ENCODE peak calls at places on chromosome 3, in five cellular contexts. I is H9, H is neuronal stem cell, E is trophoblast cell, W is H1. T is an unnamed sample.

GRCh38 chr3:56858331-56858730 is 56.6 kb upstream of the ARHGEF3 start:
- DNase-seq in I (no peak), H (no peak), E (no peak), W (no peak), T (no peak)

GRCh38 chr3:108804437-108804836 is 18.1 kb upstream of the TRAT1 start:
- DNase-seq in I (no peak), H (no peak), E (peak; percentile 5), W (no peak), T (no peak)

GRCh38 chr3:55966566-55966965 is 479.5 kb upstream of the WNT5A start:
- DNase-seq in I (no peak), H (no peak), E (peak; percentile 3), W (no peak), T (no peak)

GRCh38 chr3:112375117-112375516 is 42.2 kb downstream of the CD200 start:
- DNase-seq in I (no peak), H (no peak), E (no peak), W (no peak), T (no peak)

GRCh38 chr3:115550285-115550741 is 73.0 kb upstream of the GAP43 start:
- DNase-seq in I (no peak), H (no peak), E (no peak), W (no peak), T (peak; percentile 8)

GRCh38 chr3:11613851-11614491 is 29.7 kb downstream of the VGLL4 start:
- DNase-seq in I (no peak), H (no peak), E (no peak), W (no peak), T (no peak)

GRCh38 chr3:171908731-171909130 is 65.6 kb downstream of the TMEM212 start:
- DNase-seq in I (no peak), H (no peak), E (no peak), W (no peak), T (no peak)

GRCh38 chr3:38039101-38039898 is at the start of gene DLEC1:
- DNase-seq in I (peak; percentile 87), H (peak; percentile 64), E (peak; percentile 65), W (peak; percentile 85), T (peak; percentile 69)

GRCh38 chr3:51637941-51638471 is 33.0 kb upstream of the TEX264 start:
- DNase-seq in I (peak; percentile 83), H (peak; percentile 17), E (peak; percentile 83), W (peak; percentile 67), T (peak; percentile 74)

GRCh38 chr3:53236112-53236841 is 19.5 kb downstream of the TKT start:
- DNase-seq in I (peak; percentile 66), H (no peak), E (peak; percentile 85), W (no peak), T (peak; percentile 91)

GRCh38 chr3:40476478-40477470 is at the start of gene ZNF619:
- DNase-seq in I (peak; percentile 66), H (peak; percentile 58), E (peak; percentile 70), W (peak; percentile 80), T (peak; percentile 82)

GRCh38 chr3:103195201-103195600 is 760.4 kb downstream of the ZPLD1 start:
- DNase-seq in I (no peak), H (no peak), E (no peak), W (no peak), T (no peak)

GRCh38 chr3:168071535-168071934 is 24.2 kb downstream of the GOLIM4 start:
- DNase-seq in I (no peak), H (no peak), E (peak; percentile 90), W (no peak), T (peak; percentile 80)

GRCh38 chr3:193590088-193590856 is 2.7 kb upstream of the OPA1 start:
- DNase-seq in I (no peak), H (no peak), E (no peak), W (no peak), T (peak; percentile 84)

GRCh38 chr3:23546186-23546585 is 259.6 kb upstream of the UBE2E1 start:
- DNase-seq in I (no peak), H (no peak), E (peak; percentile 53), W (no peak), T (no peak)

GRCh38 chr3:125141596-125142417 is 70.7 kb downstream of the SLC12A8 start:
- DNase-seq in I (peak; percentile 77), H (no peak), E (peak; percentile 92), W (peak; percentile 81), T (no peak)

GRCh38 chr3:24348348-24348747 is 146.3 kb downstream of the THRB start:
- DNase-seq in I (no peak), H (no peak), E (no peak), W (no peak), T (no peak)

GRCh38 chr3:108780235-108780634 is 23.0 kb upstream of the RETNLB start:
- DNase-seq in I (no peak), H (no peak), E (no peak), W (no peak), T (no peak)

GRCh38 chr3:52005571-52005986 is 9.9 kb upstream of the RPL29 start:
- DNase-seq in I (peak; percentile 84), H (no peak), E (no peak), W (peak; percentile 75), T (peak; percentile 61)

GRCh38 chr3:101061312-101061711 is 68.1 kb upstream of the ABI3BP start:
- DNase-seq in I (no peak), H (no peak), E (no peak), W (no peak), T (no peak)

GRCh38 chr3:162719684-162720341 is 1223.2 kb downstream of the OTOL1 start:
- DNase-seq in I (no peak), H (no peak), E (peak; percentile 2), W (no peak), T (peak; percentile 84)

GRCh38 chr3:128416578-128417150 is 50.0 kb downstream of the DNAJB8 start:
- DNase-seq in I (no peak), H (no peak), E (peak; percentile 98), W (no peak), T (peak; percentile 85)

GRCh38 chr3:108234387-108234957 is 12.2 kb upstream of the IFT57 start:
- DNase-seq in I (no peak), H (no peak), E (no peak), W (no peak), T (no peak)

GRCh38 chr3:134008630-134009156 is 21.0 kb downstream of the SLCO2A1 start:
- DNase-seq in I (no peak), H (no peak), E (peak; percentile 89), W (no peak), T (peak; percentile 48)

GRCh38 chr3:147652682-147653081 is 243.5 kb downstream of the ZIC1 start:
- DNase-seq in I (no peak), H (no peak), E (peak; percentile 22), W (no peak), T (no peak)

GRCh38 chr3:11591401-11592266 is 52.1 kb downstream of the VGLL4 start:
- DNase-seq in I (peak; percentile 54), H (peak; percentile 90), E (no peak), W (no peak), T (peak; percentile 85)

GRCh38 chr3:101676765-101677435 is at the start of gene ZBTB11:
- DNase-seq in I (peak; percentile 99), H (peak; percentile 100), E (peak; percentile 100), W (peak; percentile 100), T (peak; percentile 100)

GRCh38 chr3:58048301-58048700 is 40.1 kb downstream of the FLNB start:
- DNase-seq in I (no peak), H (no peak), E (peak; percentile 92), W (no peak), T (peak; percentile 59)

GRCh38 chr3:114350271-114350670 is 56.4 kb downstream of the TIGIT start:
- DNase-seq in I (no peak), H (no peak), E (no peak), W (no peak), T (no peak)

GRCh38 chr3:52650437-52650836 is 35.3 kb downstream of the PBRM1 start:
- DNase-seq in I (no peak), H (no peak), E (peak; percentile 73), W (no peak), T (no peak)

GRCh38 chr3:46212101-46212500 is 4.0 kb upstream of the CCR1 start:
- DNase-seq in I (no peak), H (no peak), E (no peak), W (no peak), T (no peak)

GRCh38 chr3:69747511-69748248 is 8.4 kb downstream of the MITF start:
- DNase-seq in I (no peak), H (no peak), E (no peak), W (no peak), T (peak; percentile 74)

GRCh38 chr3:150292891-150293290 is 115.2 kb upstream of the TSC22D2 start:
- DNase-seq in I (no peak), H (no peak), E (peak; percentile 93), W (no peak), T (peak; percentile 63)

GRCh38 chr3:88141458-88142083 is 8.2 kb upstream of the C3orf38 start:
- DNase-seq in I (no peak), H (no peak), E (peak; percentile 31), W (no peak), T (peak; percentile 60)

DNA sequence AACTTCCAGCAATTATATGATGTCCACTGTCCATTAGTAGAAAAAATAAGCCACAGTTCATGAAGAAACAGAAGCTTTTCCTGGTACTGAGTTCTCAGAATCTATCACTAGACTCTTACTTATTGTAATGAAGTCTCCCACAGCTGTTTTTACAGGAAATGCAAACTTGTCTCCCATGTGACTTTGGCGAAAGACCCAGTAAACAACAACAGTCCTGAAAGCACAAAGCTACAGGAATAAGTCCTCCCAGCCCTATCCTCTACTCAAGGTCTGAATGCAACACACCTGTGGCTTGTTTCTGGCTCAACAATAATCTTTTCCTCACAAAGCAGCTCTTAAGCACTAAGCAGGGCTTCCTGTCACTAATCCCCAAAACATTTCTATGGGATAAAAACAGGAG is 55.8 kb downstream of the EOMES start:
- DNase-seq in I (peak; percentile 49), H (peak; percentile 6), E (no peak), W (no peak), T (peak; percentile 13)
- H3K9ac ChIP-seq in I (peak overlapping the region; percentile 46), H (no peak overlapping the region), E (no peak overlapping the region), W (peak overlapping the region; percentile 25), T (peak overlapping the region; percentile 21)

GRCh38 chr3:190048831-190049541 is 71.7 kb downstream of the P3H2 start:
- DNase-seq in I (no peak), H (no peak), E (no peak), W (no peak), T (peak; percentile 70)
- H2BK12ac ChIP-seq in I (no peak overlapping the region), H (no peak overlapping the region), E (no peak overlapping the region), W (no peak overlapping the region), T (no peak overlapping the region)

DNA sequence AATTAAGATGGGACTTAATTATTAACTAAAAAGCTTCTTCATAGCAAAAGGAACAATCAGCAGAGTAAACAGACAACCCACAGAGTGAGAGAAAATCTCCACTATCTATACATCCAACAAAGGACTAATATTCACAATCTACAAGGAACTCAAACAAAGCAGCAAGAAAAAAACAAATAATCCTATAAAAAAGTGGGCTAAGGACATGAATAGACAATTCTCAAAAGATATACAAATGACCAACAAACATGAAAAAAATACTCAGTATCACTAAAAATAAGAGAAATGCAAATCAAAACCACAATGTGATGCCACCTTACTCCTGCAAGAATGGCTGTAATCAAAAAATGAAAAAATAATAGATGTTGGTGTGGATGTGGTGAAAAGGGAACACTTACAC is 103.3 kb downstream of the TBL1XR1 start:
- DNase-seq in I (no peak), H (no peak), E (no peak), W (no peak), T (no peak)
- H3K9ac ChIP-seq in I (no peak overlapping the region), H (no peak overlapping the region), E (no peak overlapping the region), W (no peak overlapping the region), T (no peak overlapping the region)

GRCh38 chr3:18767756-18768303 is 342.7 kb upstream of the SATB1 start:
- DNase-seq in I (no peak), H (no peak), E (no peak), W (no peak), T (no peak)
- H2BK12ac ChIP-seq in I (no peak overlapping the region), H (no peak overlapping the region), E (no peak overlapping the region), W (no peak overlapping the region), T (no peak overlapping the region)

T was measured in mesenchymal stem cell.